ENCODE peak calls at places on chromosomes 6 and 20, in four cellular contexts. One of them, this sample, is unnamed. For H3K9me3, the result is how much of the 10 kb centered on the place peaks cover.

GRCh38 chr6:118679293-118679692 is 27.9 kb upstream of the CEP85L start:
- DNase-seq in OCI-LY7: no peak
- DNase-seq in psoas muscle: no peak
- DNase-seq in A549: no peak
- DNase-seq in this sample: no peak

GRCh38 chr6:45049188-45049843 is 278.8 kb upstream of the RUNX2 start:
- DNase-seq in OCI-LY7: no peak
- DNase-seq in psoas muscle: no peak
- DNase-seq in A549: no peak
- DNase-seq in this sample: no peak

GRCh38 chr6:56866917-56867522 is 87.9 kb upstream of the BEND6 start:
- DNase-seq in OCI-LY7: no peak
- DNase-seq in psoas muscle: no peak
- DNase-seq in A549: no peak
- DNase-seq in this sample: no peak

GRCh38 chr6:162344935-162345599 is 382.5 kb downstream of the PRKN start:
- DNase-seq in OCI-LY7: no peak
- DNase-seq in psoas muscle: no peak
- DNase-seq in A549: no peak
- DNase-seq in this sample: no peak

GRCh38 chr6:113645576-113645970 is 211.6 kb upstream of the MARCKS start:
- DNase-seq in OCI-LY7: no peak
- DNase-seq in psoas muscle: no peak
- DNase-seq in A549: no peak
- DNase-seq in this sample: no peak

GRCh38 chr20:4897600-4897999 is 103.7 kb downstream of the SLC23A2 start:
- DNase-seq in OCI-LY7: no peak
- DNase-seq in psoas muscle: no peak
- DNase-seq in A549: no peak
- DNase-seq in this sample: no peak

GRCh38 chr6:3885262-3886036 is 36.3 kb downstream of the FAM50B start:
- DNase-seq in OCI-LY7: no peak
- DNase-seq in psoas muscle: no peak
- DNase-seq in A549: peak
- DNase-seq in this sample: no peak

GRCh38 chr6:34146021-34146782 is at the start of gene GRM4:
- DNase-seq in OCI-LY7: no peak
- DNase-seq in psoas muscle: no peak
- DNase-seq in A549: no peak
- DNase-seq in this sample: no peak

GRCh38 chr20:57397004-57397692 is 6.0 kb downstream of the RBM38 start:
- DNase-seq in OCI-LY7: peak
- DNase-seq in psoas muscle: peak
- DNase-seq in A549: no peak
- DNase-seq in this sample: no peak

GRCh38 chr6:11085758-11086435 is 7.7 kb upstream of the SMIM13 start:
- DNase-seq in OCI-LY7: no peak
- DNase-seq in psoas muscle: no peak
- DNase-seq in A549: no peak
- DNase-seq in this sample: no peak

GRCh38 chr6:140537834-140538680 is 1163.6 kb upstream of the CITED2 start:
- DNase-seq in OCI-LY7: no peak
- DNase-seq in psoas muscle: no peak
- DNase-seq in A549: peak
- DNase-seq in this sample: no peak

GRCh38 chr20:35106827-35107380 is 14.3 kb upstream of the TRPC4AP start:
- DNase-seq in OCI-LY7: no peak
- DNase-seq in psoas muscle: no peak
- DNase-seq in A549: no peak
- DNase-seq in this sample: no peak

GRCh38 chr6:77037439-77037838 is 425.9 kb downstream of the HTR1B start:
- DNase-seq in OCI-LY7: no peak
- DNase-seq in psoas muscle: no peak
- DNase-seq in A549: no peak
- DNase-seq in this sample: no peak

GRCh38 chr6:2245954-2246863 is 804 bp upstream of the GMDS start:
- DNase-seq in OCI-LY7: peak
- DNase-seq in psoas muscle: peak
- DNase-seq in A549: peak
- DNase-seq in this sample: peak

GRCh38 chr6:7974932-7975763 is 64.6 kb upstream of the TXNDC5 start:
- DNase-seq in OCI-LY7: no peak
- DNase-seq in psoas muscle: peak
- DNase-seq in A549: peak
- DNase-seq in this sample: no peak
- H3K4me3 ChIP-seq in OCI-LY7: no peak
- H3K4me3 ChIP-seq in psoas muscle: peak
- H3K4me3 ChIP-seq in A549: peak
- H3K4me3 ChIP-seq in this sample: no peak

GRCh38 chr6:26651382-26651781 is 8.2 kb downstream of the ZNF322 start:
- DNase-seq in OCI-LY7: no peak
- DNase-seq in psoas muscle: no peak
- DNase-seq in A549: no peak
- DNase-seq in this sample: no peak

GRCh38 chr6:26640806-26641205 is 18.7 kb downstream of the ZNF322 start:
- DNase-seq in OCI-LY7: no peak
- DNase-seq in psoas muscle: no peak
- DNase-seq in A549: no peak
- DNase-seq in this sample: no peak

DNA sequence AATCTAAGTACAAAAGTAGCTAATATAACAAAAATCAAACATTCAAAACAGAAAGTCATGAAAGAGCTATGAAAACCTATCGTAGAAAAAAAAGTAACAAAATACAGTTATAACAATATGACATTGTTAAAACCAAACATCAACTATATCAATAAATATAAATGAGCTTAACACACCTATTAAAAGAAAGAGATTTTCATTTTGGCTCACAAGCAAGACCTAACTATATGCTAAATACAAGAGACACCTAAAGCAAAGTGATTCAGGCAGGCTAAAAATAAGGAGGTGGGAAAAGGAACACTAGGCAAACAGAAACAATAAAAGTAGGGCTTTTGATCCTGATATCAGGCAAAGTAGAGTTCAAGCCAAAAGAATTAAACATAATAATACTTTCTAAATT is 13.5 kb downstream of the ZNF322 start:
- DNase-seq in OCI-LY7: no peak
- DNase-seq in psoas muscle: no peak
- DNase-seq in A549: no peak
- DNase-seq in this sample: no peak
- H3K9me3 ChIP-seq in OCI-LY7: under half
- H3K9me3 ChIP-seq in psoas muscle: under half
- H3K9me3 ChIP-seq in A549: half or more
- H3K9me3 ChIP-seq in this sample: under half

DNA sequence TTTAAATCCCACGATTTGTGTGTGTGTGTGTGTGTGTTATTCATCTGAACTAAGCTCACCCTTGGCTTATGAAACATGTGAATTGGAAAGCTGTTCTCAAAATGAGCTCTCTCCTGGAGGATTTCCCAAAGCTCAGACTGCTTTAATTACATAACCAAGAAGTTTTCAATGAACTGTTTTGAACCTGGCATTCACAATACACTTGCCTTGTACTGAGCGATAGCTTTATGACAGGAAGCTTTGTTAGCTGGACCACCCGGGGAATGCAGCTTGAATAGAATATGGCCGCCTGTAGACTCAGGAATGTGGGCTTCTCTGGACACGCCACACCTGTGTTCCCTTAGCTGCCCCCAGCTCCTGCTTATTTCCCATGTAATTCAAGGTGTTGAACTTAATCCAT is 71.4 kb upstream of the PREP start:
- DNase-seq in OCI-LY7: no peak
- DNase-seq in psoas muscle: no peak
- DNase-seq in A549: no peak
- DNase-seq in this sample: no peak
- H3K4me3 ChIP-seq in OCI-LY7: no peak
- H3K4me3 ChIP-seq in psoas muscle: no peak
- H3K4me3 ChIP-seq in A549: no peak
- H3K4me3 ChIP-seq in this sample: no peak

DNA sequence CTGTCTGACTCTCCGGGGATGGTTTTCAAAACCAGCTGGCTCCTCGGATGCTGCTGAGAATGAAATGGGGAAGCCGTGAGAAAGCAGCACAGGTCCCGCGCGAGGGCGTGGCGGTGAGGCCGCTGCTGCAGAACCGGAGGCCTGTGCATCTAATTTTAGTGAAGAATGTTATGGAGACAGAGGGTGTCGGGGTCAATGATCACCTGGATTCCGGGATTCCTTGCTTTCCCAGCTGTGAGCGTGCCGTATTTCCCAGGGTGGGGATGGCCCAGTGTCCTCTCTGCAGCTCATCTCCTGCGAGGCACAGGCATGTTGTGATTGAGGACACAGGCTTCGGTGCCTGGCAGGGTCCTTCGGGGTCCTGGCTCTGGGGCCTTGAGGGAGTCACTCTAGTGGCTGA is 348.0 kb downstream of the CDH4 start:
- DNase-seq in OCI-LY7: no peak
- DNase-seq in psoas muscle: no peak
- DNase-seq in A549: no peak
- DNase-seq in this sample: no peak
- H3K9me3 ChIP-seq in OCI-LY7: under half
- H3K9me3 ChIP-seq in psoas muscle: under half
- H3K9me3 ChIP-seq in A549: under half
- H3K9me3 ChIP-seq in this sample: under half

GRCh38 chr20:37688093-37688492 is 5.7 kb upstream of the CTNNBL1 start:
- DNase-seq in OCI-LY7: no peak
- DNase-seq in psoas muscle: no peak
- DNase-seq in A549: no peak
- DNase-seq in this sample: no peak

GRCh38 chr20:37692447-37693166 is 1.2 kb upstream of the CTNNBL1 start:
- DNase-seq in OCI-LY7: no peak
- DNase-seq in psoas muscle: no peak
- DNase-seq in A549: no peak
- DNase-seq in this sample: no peak

GRCh38 chr20:37690626-37691369 is 3.0 kb upstream of the CTNNBL1 start:
- DNase-seq in OCI-LY7: no peak
- DNase-seq in psoas muscle: no peak
- DNase-seq in A549: no peak
- DNase-seq in this sample: no peak

GRCh38 chr20:37686762-37687477 is 6.9 kb upstream of the CTNNBL1 start:
- DNase-seq in OCI-LY7: no peak
- DNase-seq in psoas muscle: no peak
- DNase-seq in A549: no peak
- DNase-seq in this sample: no peak

DNA sequence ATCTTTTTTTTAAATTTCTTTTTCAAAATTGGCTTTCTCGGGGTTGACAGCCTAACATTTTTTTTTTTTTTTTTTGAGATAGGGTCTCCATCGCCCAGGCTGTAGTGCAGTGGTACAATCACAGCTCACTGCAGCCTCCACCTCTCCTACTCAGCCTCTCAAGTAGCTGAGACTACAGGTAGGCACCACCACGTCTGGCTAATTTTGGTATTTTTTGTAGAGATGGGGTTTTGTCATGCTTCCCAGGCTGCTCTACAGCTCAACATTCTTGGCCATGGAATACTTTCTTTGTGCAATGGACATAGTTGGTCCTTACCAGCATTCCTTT is 6.4 kb upstream of the CTNNBL1 start:
- DNase-seq in OCI-LY7: no peak
- DNase-seq in psoas muscle: no peak
- DNase-seq in A549: no peak
- DNase-seq in this sample: no peak
- H3K4me3 ChIP-seq in OCI-LY7: no peak
- H3K4me3 ChIP-seq in psoas muscle: no peak
- H3K4me3 ChIP-seq in A549: no peak
- H3K4me3 ChIP-seq in this sample: no peak

GRCh38 chr6:31345026-31345730 is 11.8 kb downstream of the HLA-B start:
- DNase-seq in OCI-LY7: no peak
- DNase-seq in psoas muscle: no peak
- DNase-seq in A549: no peak
- DNase-seq in this sample: no peak

GRCh38 chr6:31340228-31340627 is 16.8 kb downstream of the HLA-B start:
- DNase-seq in OCI-LY7: no peak
- DNase-seq in psoas muscle: no peak
- DNase-seq in A549: no peak
- DNase-seq in this sample: no peak

GRCh38 chr6:31336872-31337496 is 20.0 kb downstream of the HLA-B start:
- DNase-seq in OCI-LY7: peak
- DNase-seq in psoas muscle: no peak
- DNase-seq in A549: no peak
- DNase-seq in this sample: no peak

GRCh38 chr6:31339210-31339609 is 17.8 kb downstream of the HLA-B start:
- DNase-seq in OCI-LY7: peak
- DNase-seq in psoas muscle: no peak
- DNase-seq in A549: no peak
- DNase-seq in this sample: no peak
- H3K9me3 ChIP-seq in OCI-LY7: under half
- H3K9me3 ChIP-seq in psoas muscle: under half
- H3K9me3 ChIP-seq in A549: under half
- H3K9me3 ChIP-seq in this sample: under half

GRCh38 chr20:50304501-50304856 is 113.8 kb downstream of the CEBPB start:
- DNase-seq in OCI-LY7: no peak
- DNase-seq in psoas muscle: peak
- DNase-seq in A549: no peak
- DNase-seq in this sample: no peak
- H3K4me3 ChIP-seq in OCI-LY7: no peak
- H3K4me3 ChIP-seq in psoas muscle: no peak
- H3K4me3 ChIP-seq in A549: no peak
- H3K4me3 ChIP-seq in this sample: no peak